ENCODE peak calls at places on chromosomes 12 and 14, in nine cellular contexts. One of them, this sample, is unnamed.

GRCh38 chr12:53677612-53678133 is 1.8 kb upstream of the ATP5MC2 start:
- DNase-seq in cardiac fibroblast: no peak
- DNase-seq in A549: no peak
- DNase-seq in WTC11: no peak
- DNase-seq in stomach: no peak
- DNase-seq in RWPE1: no peak
- DNase-seq in nephron progenitor cell: no peak
- DNase-seq in activated B cell treated with CpG ODN at 0.5 μM for 24 hours: no peak
- DNase-seq in upper lobe of left lung: no peak
- DNase-seq in this sample: no peak

GRCh38 chr12:82437744-82438143 is 79.4 kb downstream of the METTL25 start:
- DNase-seq in nephron progenitor cell: no peak
- DNase-seq in upper lobe of left lung: no peak
- DNase-seq in stomach: no peak
- DNase-seq in RWPE1: no peak
- DNase-seq in A549: no peak
- DNase-seq in cardiac fibroblast: no peak
- DNase-seq in activated B cell treated with CpG ODN at 0.5 μM for 24 hours: no peak
- DNase-seq in WTC11: no peak
- DNase-seq in this sample: no peak

GRCh38 chr14:71610797-71611196 is 321.4 kb upstream of the RGS6 start:
- DNase-seq in upper lobe of left lung: no peak
- DNase-seq in cardiac fibroblast: no peak
- DNase-seq in nephron progenitor cell: no peak
- DNase-seq in WTC11: no peak
- DNase-seq in A549: no peak
- DNase-seq in activated B cell treated with CpG ODN at 0.5 μM for 24 hours: no peak
- DNase-seq in RWPE1: no peak
- DNase-seq in stomach: no peak
- DNase-seq in this sample: no peak

GRCh38 chr14:92510972-92511371 is 2.6 kb upstream of the RIN3 start:
- DNase-seq in stomach: no peak
- DNase-seq in A549: peak
- DNase-seq in RWPE1: peak
- DNase-seq in nephron progenitor cell: no peak
- DNase-seq in activated B cell treated with CpG ODN at 0.5 μM for 24 hours: no peak
- DNase-seq in WTC11: peak
- DNase-seq in upper lobe of left lung: no peak
- DNase-seq in cardiac fibroblast: no peak
- DNase-seq in this sample: no peak

GRCh38 chr14:106436310-106436905 is 910.0 kb downstream of the TMEM121 start:
- DNase-seq in cardiac fibroblast: peak
- DNase-seq in WTC11: peak
- DNase-seq in RWPE1: peak
- DNase-seq in upper lobe of left lung: peak
- DNase-seq in activated B cell treated with CpG ODN at 0.5 μM for 24 hours: peak
- DNase-seq in stomach: no peak
- DNase-seq in A549: peak
- DNase-seq in nephron progenitor cell: peak
- DNase-seq in this sample: no peak

GRCh38 chr14:33834101-33834955 is 116.5 kb downstream of the EGLN3 start:
- DNase-seq in upper lobe of left lung: no peak
- DNase-seq in WTC11: no peak
- DNase-seq in nephron progenitor cell: no peak
- DNase-seq in activated B cell treated with CpG ODN at 0.5 μM for 24 hours: no peak
- DNase-seq in A549: no peak
- DNase-seq in stomach: peak
- DNase-seq in cardiac fibroblast: no peak
- DNase-seq in RWPE1: no peak
- DNase-seq in this sample: no peak

GRCh38 chr12:27095346-27095745 is 13.0 kb upstream of the C12orf71 start:
- DNase-seq in upper lobe of left lung: no peak
- DNase-seq in cardiac fibroblast: no peak
- DNase-seq in activated B cell treated with CpG ODN at 0.5 μM for 24 hours: no peak
- DNase-seq in A549: no peak
- DNase-seq in nephron progenitor cell: no peak
- DNase-seq in WTC11: no peak
- DNase-seq in stomach: no peak
- DNase-seq in RWPE1: no peak
- DNase-seq in this sample: no peak

GRCh38 chr14:74596747-74597456 is 15.1 kb downstream of the LTBP2 start:
- DNase-seq in nephron progenitor cell: no peak
- DNase-seq in RWPE1: no peak
- DNase-seq in activated B cell treated with CpG ODN at 0.5 μM for 24 hours: no peak
- DNase-seq in upper lobe of left lung: no peak
- DNase-seq in cardiac fibroblast: peak
- DNase-seq in WTC11: no peak
- DNase-seq in stomach: no peak
- DNase-seq in A549: no peak
- DNase-seq in this sample: no peak

GRCh38 chr12:5785601-5786000 is 159.5 kb downstream of the ANO2 start:
- DNase-seq in A549: no peak
- DNase-seq in upper lobe of left lung: no peak
- DNase-seq in activated B cell treated with CpG ODN at 0.5 μM for 24 hours: no peak
- DNase-seq in stomach: no peak
- DNase-seq in nephron progenitor cell: no peak
- DNase-seq in cardiac fibroblast: no peak
- DNase-seq in WTC11: no peak
- DNase-seq in RWPE1: no peak
- DNase-seq in this sample: peak

GRCh38 chr14:93902619-93903307 is 24.4 kb upstream of the FAM181A start:
- DNase-seq in WTC11: no peak
- DNase-seq in RWPE1: no peak
- DNase-seq in activated B cell treated with CpG ODN at 0.5 μM for 24 hours: no peak
- DNase-seq in A549: no peak
- DNase-seq in nephron progenitor cell: no peak
- DNase-seq in stomach: peak
- DNase-seq in upper lobe of left lung: no peak
- DNase-seq in cardiac fibroblast: no peak
- DNase-seq in this sample: no peak

GRCh38 chr12:43728117-43728516 is 30.5 kb downstream of the PUS7L start:
- DNase-seq in A549: no peak
- DNase-seq in stomach: no peak
- DNase-seq in activated B cell treated with CpG ODN at 0.5 μM for 24 hours: no peak
- DNase-seq in RWPE1: no peak
- DNase-seq in cardiac fibroblast: peak
- DNase-seq in WTC11: no peak
- DNase-seq in upper lobe of left lung: no peak
- DNase-seq in nephron progenitor cell: no peak
- DNase-seq in this sample: no peak
- TF ChIP-seq CTCF in A549: peak
- TF ChIP-seq CTCF in stomach: no peak
- TF ChIP-seq CTCF in activated B cell treated with CpG ODN at 0.5 μM for 24 hours: no peak
- TF ChIP-seq CTCF in RWPE1: peak
- TF ChIP-seq CTCF in cardiac fibroblast: peak
- TF ChIP-seq CTCF in WTC11: no peak
- TF ChIP-seq CTCF in upper lobe of left lung: no peak
- TF ChIP-seq CTCF in nephron progenitor cell: peak
- TF ChIP-seq CTCF in this sample: peak

GRCh38 chr12:12891646-12892355 is 439 bp downstream of the GPRC5A start:
- DNase-seq in stomach: no peak
- DNase-seq in WTC11: no peak
- DNase-seq in activated B cell treated with CpG ODN at 0.5 μM for 24 hours: no peak
- DNase-seq in cardiac fibroblast: no peak
- DNase-seq in RWPE1: no peak
- DNase-seq in A549: no peak
- DNase-seq in nephron progenitor cell: no peak
- DNase-seq in upper lobe of left lung: no peak
- DNase-seq in this sample: no peak

GRCh38 chr12:12892670-12893290 is 1.4 kb downstream of the GPRC5A start:
- DNase-seq in upper lobe of left lung: peak
- DNase-seq in A549: no peak
- DNase-seq in cardiac fibroblast: no peak
- DNase-seq in WTC11: peak
- DNase-seq in RWPE1: no peak
- DNase-seq in activated B cell treated with CpG ODN at 0.5 μM for 24 hours: no peak
- DNase-seq in nephron progenitor cell: no peak
- DNase-seq in stomach: no peak
- DNase-seq in this sample: no peak

GRCh38 chr12:12890492-12890814 is 909 bp upstream of the GPRC5A start:
- DNase-seq in upper lobe of left lung: peak
- DNase-seq in nephron progenitor cell: no peak
- DNase-seq in WTC11: no peak
- DNase-seq in activated B cell treated with CpG ODN at 0.5 μM for 24 hours: no peak
- DNase-seq in stomach: peak
- DNase-seq in cardiac fibroblast: no peak
- DNase-seq in A549: no peak
- DNase-seq in RWPE1: no peak
- DNase-seq in this sample: no peak

GRCh38 chr12:12889701-12890100 is 1.7 kb upstream of the GPRC5A start:
- DNase-seq in nephron progenitor cell: no peak
- DNase-seq in RWPE1: no peak
- DNase-seq in stomach: no peak
- DNase-seq in cardiac fibroblast: no peak
- DNase-seq in WTC11: no peak
- DNase-seq in A549: no peak
- DNase-seq in upper lobe of left lung: no peak
- DNase-seq in activated B cell treated with CpG ODN at 0.5 μM for 24 hours: no peak
- DNase-seq in this sample: no peak

DNA sequence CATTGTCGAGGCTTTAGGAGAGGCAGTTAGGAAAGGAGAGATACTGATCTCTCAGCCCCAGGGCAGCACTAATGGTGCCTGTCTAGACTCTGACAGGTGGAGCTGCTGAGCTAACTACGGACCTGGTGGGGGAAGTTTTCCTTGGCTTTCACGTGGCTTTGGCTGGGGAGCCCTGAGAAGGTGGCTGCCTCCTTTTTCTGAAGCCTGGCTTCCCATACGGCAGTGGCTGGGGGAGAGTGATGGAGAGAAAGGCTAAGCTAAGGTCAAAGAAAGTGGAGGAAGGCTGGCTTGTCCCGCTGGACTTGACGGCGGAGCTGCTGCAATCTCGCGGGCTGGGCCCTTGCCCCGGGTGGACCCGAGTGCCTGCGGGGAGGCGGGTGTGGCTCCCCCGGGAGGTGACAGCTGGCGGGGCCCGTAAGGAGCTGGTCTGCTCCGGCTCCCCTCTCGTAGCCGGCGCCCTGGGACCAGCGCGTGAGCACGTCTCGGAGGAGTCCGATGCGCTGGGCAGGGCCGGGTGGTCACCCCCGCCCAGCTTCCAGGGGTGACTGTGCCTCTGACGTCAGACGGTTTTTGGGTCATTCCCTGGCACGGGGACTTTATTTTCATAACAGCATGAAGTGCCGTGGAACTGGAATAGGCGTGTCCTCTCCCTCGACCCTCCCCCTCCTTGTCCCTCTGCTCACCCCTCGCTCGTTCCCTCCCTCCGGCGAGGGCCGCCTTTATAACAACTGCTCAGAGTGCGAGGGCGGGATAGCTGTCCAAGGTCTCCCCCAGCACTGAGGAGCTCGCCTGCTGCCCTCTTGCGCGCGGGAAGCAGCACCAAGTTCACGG is at the start of gene GPRC5A:
- DNase-seq in nephron progenitor cell: peak
- DNase-seq in stomach: peak
- DNase-seq in upper lobe of left lung: peak
- DNase-seq in activated B cell treated with CpG ODN at 0.5 μM for 24 hours: no peak
- DNase-seq in RWPE1: peak
- DNase-seq in WTC11: peak
- DNase-seq in cardiac fibroblast: peak
- DNase-seq in A549: peak
- DNase-seq in this sample: peak
- TF ChIP-seq CTCF in nephron progenitor cell: no peak
- TF ChIP-seq CTCF in stomach: no peak
- TF ChIP-seq CTCF in upper lobe of left lung: no peak
- TF ChIP-seq CTCF in activated B cell treated with CpG ODN at 0.5 μM for 24 hours: no peak
- TF ChIP-seq CTCF in RWPE1: peak
- TF ChIP-seq CTCF in WTC11: no peak
- TF ChIP-seq CTCF in cardiac fibroblast: peak
- TF ChIP-seq CTCF in A549: peak
- TF ChIP-seq CTCF in this sample: no peak

GRCh38 chr14:77980475-77981321 is 180.8 kb downstream of the ADCK1 start:
- DNase-seq in cardiac fibroblast: no peak
- DNase-seq in RWPE1: peak
- DNase-seq in nephron progenitor cell: peak
- DNase-seq in A549: no peak
- DNase-seq in WTC11: peak
- DNase-seq in upper lobe of left lung: peak
- DNase-seq in stomach: peak
- DNase-seq in activated B cell treated with CpG ODN at 0.5 μM for 24 hours: no peak
- DNase-seq in this sample: no peak

GRCh38 chr14:77985235-77985634 is 184.9 kb upstream of the NRXN3 start:
- DNase-seq in nephron progenitor cell: no peak
- DNase-seq in RWPE1: no peak
- DNase-seq in activated B cell treated with CpG ODN at 0.5 μM for 24 hours: no peak
- DNase-seq in cardiac fibroblast: peak
- DNase-seq in upper lobe of left lung: no peak
- DNase-seq in stomach: no peak
- DNase-seq in WTC11: no peak
- DNase-seq in A549: no peak
- DNase-seq in this sample: no peak

GRCh38 chr14:77979171-77979570 is 179.3 kb downstream of the ADCK1 start:
- DNase-seq in nephron progenitor cell: no peak
- DNase-seq in stomach: no peak
- DNase-seq in cardiac fibroblast: no peak
- DNase-seq in RWPE1: no peak
- DNase-seq in activated B cell treated with CpG ODN at 0.5 μM for 24 hours: no peak
- DNase-seq in WTC11: no peak
- DNase-seq in upper lobe of left lung: no peak
- DNase-seq in A549: no peak
- DNase-seq in this sample: peak

GRCh38 chr14:77979666-77980351 is 179.9 kb downstream of the ADCK1 start:
- DNase-seq in upper lobe of left lung: no peak
- DNase-seq in A549: peak
- DNase-seq in activated B cell treated with CpG ODN at 0.5 μM for 24 hours: no peak
- DNase-seq in stomach: no peak
- DNase-seq in RWPE1: no peak
- DNase-seq in WTC11: peak
- DNase-seq in cardiac fibroblast: no peak
- DNase-seq in nephron progenitor cell: peak
- DNase-seq in this sample: peak
- TF ChIP-seq CTCF in upper lobe of left lung: no peak
- TF ChIP-seq CTCF in A549: no peak
- TF ChIP-seq CTCF in activated B cell treated with CpG ODN at 0.5 μM for 24 hours: no peak
- TF ChIP-seq CTCF in stomach: no peak
- TF ChIP-seq CTCF in RWPE1: no peak
- TF ChIP-seq CTCF in WTC11: peak
- TF ChIP-seq CTCF in cardiac fibroblast: no peak
- TF ChIP-seq CTCF in nephron progenitor cell: peak
- TF ChIP-seq CTCF in this sample: no peak

GRCh38 chr12:49491823-49492222 is 47.0 kb upstream of the KCNH3 start:
- DNase-seq in stomach: no peak
- DNase-seq in WTC11: no peak
- DNase-seq in activated B cell treated with CpG ODN at 0.5 μM for 24 hours: no peak
- DNase-seq in A549: no peak
- DNase-seq in RWPE1: peak
- DNase-seq in cardiac fibroblast: peak
- DNase-seq in nephron progenitor cell: no peak
- DNase-seq in upper lobe of left lung: no peak
- DNase-seq in this sample: no peak

GRCh38 chr12:49487605-49488004 is 51.2 kb upstream of the KCNH3 start:
- DNase-seq in RWPE1: no peak
- DNase-seq in upper lobe of left lung: no peak
- DNase-seq in cardiac fibroblast: no peak
- DNase-seq in WTC11: no peak
- DNase-seq in nephron progenitor cell: no peak
- DNase-seq in A549: no peak
- DNase-seq in activated B cell treated with CpG ODN at 0.5 μM for 24 hours: no peak
- DNase-seq in stomach: no peak
- DNase-seq in this sample: no peak

GRCh38 chr12:49489154-49489553 is 49.7 kb upstream of the KCNH3 start:
- DNase-seq in WTC11: no peak
- DNase-seq in cardiac fibroblast: no peak
- DNase-seq in stomach: no peak
- DNase-seq in upper lobe of left lung: no peak
- DNase-seq in RWPE1: no peak
- DNase-seq in activated B cell treated with CpG ODN at 0.5 μM for 24 hours: no peak
- DNase-seq in A549: no peak
- DNase-seq in nephron progenitor cell: no peak
- DNase-seq in this sample: no peak

GRCh38 chr12:49489720-49490119 is 49.1 kb upstream of the KCNH3 start:
- DNase-seq in nephron progenitor cell: no peak
- DNase-seq in stomach: no peak
- DNase-seq in activated B cell treated with CpG ODN at 0.5 μM for 24 hours: no peak
- DNase-seq in RWPE1: peak
- DNase-seq in A549: no peak
- DNase-seq in WTC11: no peak
- DNase-seq in cardiac fibroblast: peak
- DNase-seq in upper lobe of left lung: no peak
- DNase-seq in this sample: no peak
- TF ChIP-seq CTCF in nephron progenitor cell: no peak
- TF ChIP-seq CTCF in stomach: no peak
- TF ChIP-seq CTCF in activated B cell treated with CpG ODN at 0.5 μM for 24 hours: no peak
- TF ChIP-seq CTCF in RWPE1: no peak
- TF ChIP-seq CTCF in A549: no peak
- TF ChIP-seq CTCF in WTC11: no peak
- TF ChIP-seq CTCF in cardiac fibroblast: peak
- TF ChIP-seq CTCF in upper lobe of left lung: no peak
- TF ChIP-seq CTCF in this sample: no peak